ENCODE peak calls at places on chromosomes 1 and 21, in ten cellular contexts. C is AG20443; M is progenitor cell of endocrine pancreas; B is neural crest cell; U is HEK293T; A is small intestine; P is astrocyte of the spinal cord; K is BJ; J is stimulated activated CD4-positive, alpha-beta T cell treated with anti-CD3 and anti-CD28 coated beads, Interleukin-4, amount 100 ng/mL, for 24 hours; Q is effector memory CD8-positive, alpha-beta T cell. N is an unnamed sample.

GRCh38 chr21:25842925-25843324 is 108.2 kb downstream of the GABPA start:
- DNase-seq in C (no peak), A (no peak), M (no peak), Q (no peak), B (no peak), U (no peak), J (no peak), K (no peak), P (no peak), N (no peak)

GRCh38 chr1:119000371-119001180 is 12.4 kb upstream of the TBX15 start:
- DNase-seq in M (no peak), Q (no peak), C (no peak), U (no peak), P (no peak), J (no peak), K (no peak), A (no peak), B (no peak), N (peak)

GRCh38 chr1:63987014-63987630 is 213.3 kb downstream of the ROR1 start:
- DNase-seq in B (no peak), U (no peak), A (no peak), K (no peak), C (peak), Q (no peak), P (peak), J (no peak), M (no peak), N (no peak)

GRCh38 chr1:16204634-16205332 is 7.7 kb downstream of the ARHGEF19 start:
- DNase-seq in M (no peak), Q (no peak), U (peak), C (no peak), B (no peak), J (no peak), A (no peak), K (no peak), P (no peak), N (no peak)

GRCh38 chr1:1092149-1092855 is 18.2 kb upstream of the RNF223 start:
- DNase-seq in J (no peak), B (no peak), C (peak), A (no peak), U (no peak), M (no peak), Q (no peak), K (no peak), P (no peak), N (no peak)

GRCh38 chr1:175804556-175804955 is 61.2 kb upstream of the TNR start:
- DNase-seq in J (no peak), P (no peak), B (no peak), C (no peak), A (no peak), K (no peak), Q (no peak), M (no peak), U (no peak), N (no peak)

GRCh38 chr1:51240096-51240495 is 4.0 kb downstream of the RNF11 start:
- DNase-seq in Q (no peak), A (peak), B (no peak), J (no peak), U (no peak), K (no peak), C (no peak), M (no peak), P (no peak), N (no peak)

GRCh38 chr21:35037384-35038105 is 11.6 kb downstream of the RUNX1 start:
- DNase-seq in A (no peak), M (no peak), B (no peak), C (no peak), Q (no peak), J (no peak), K (no peak), U (no peak), P (no peak), N (peak)

GRCh38 chr1:172566196-172566997 is 33.4 kb downstream of the SUCO start:
- DNase-seq in Q (no peak), J (no peak), P (no peak), A (no peak), C (no peak), B (no peak), U (no peak), K (no peak), M (no peak), N (no peak)

GRCh38 chr1:180163044-180163443 is 8.4 kb downstream of the QSOX1 start:
- DNase-seq in Q (no peak), J (no peak), A (no peak), B (no peak), K (no peak), U (no peak), C (no peak), P (no peak), M (no peak), N (no peak)

GRCh38 chr1:227351443-227351842 is 33.2 kb upstream of the CDC42BPA start:
- DNase-seq in Q (no peak), M (no peak), J (no peak), A (peak), P (peak), U (no peak), B (no peak), C (no peak), K (peak), N (no peak)

GRCh38 chr1:26387447-26387846 is 14.9 kb upstream of the ZNF683 start:
- DNase-seq in M (no peak), J (no peak), P (peak), U (no peak), K (no peak), B (no peak), Q (no peak), A (peak), C (no peak), N (no peak)

GRCh38 chr1:183023601-183024351 is 556 bp downstream of the LAMC1 start:
- DNase-seq in U (peak), K (no peak), P (peak), Q (no peak), J (peak), B (peak), A (peak), C (peak), M (peak), N (no peak)

GRCh38 chr1:29803486-29803885 is 567.2 kb downstream of the PTPRU start:
- DNase-seq in U (peak), J (no peak), B (no peak), P (no peak), C (peak), M (no peak), A (no peak), K (no peak), Q (no peak), N (peak)

GRCh38 chr1:71796044-71796443 is 486.3 kb downstream of the NEGR1 start:
- DNase-seq in B (no peak), C (no peak), A (no peak), Q (no peak), P (no peak), K (no peak), M (no peak), U (no peak), J (no peak), N (no peak)

GRCh38 chr1:246151796-246152434 is 355.2 kb downstream of the SMYD3 start:
- DNase-seq in P (peak), M (no peak), C (no peak), U (peak), A (no peak), Q (no peak), B (no peak), J (no peak), K (no peak), N (no peak)

GRCh38 chr1:11680270-11681070 is 478 bp downstream of the MAD2L2 start:
- DNase-seq in K (no peak), A (no peak), C (no peak), Q (no peak), M (no peak), B (no peak), J (no peak), P (no peak), U (peak), N (no peak)

GRCh38 chr1:36665478-36666080 is 182.9 kb upstream of the CSF3R start:
- DNase-seq in Q (no peak), P (no peak), U (no peak), K (no peak), M (no peak), B (no peak), A (no peak), J (no peak), C (no peak), N (no peak)

GRCh38 chr1:93723101-93723500 is 41.5 kb upstream of the BCAR3 start:
- DNase-seq in Q (no peak), A (no peak), B (peak), U (no peak), K (no peak), J (no peak), M (no peak), P (no peak), C (peak), N (no peak)

GRCh38 chr1:246827396-246827795 is 103.2 kb downstream of the SCCPDH start:
- DNase-seq in K (no peak), A (no peak), P (no peak), B (no peak), U (no peak), C (no peak), Q (no peak), M (no peak), J (no peak), N (no peak)

GRCh38 chr1:244460195-244460594 is 878 bp upstream of the CATSPERE start:
- DNase-seq in U (no peak), M (no peak), C (no peak), P (no peak), A (peak), Q (no peak), J (peak), K (no peak), B (no peak), N (no peak)

GRCh38 chr1:229059671-229060079 is 211.2 kb upstream of the RAB4A start:
- DNase-seq in A (peak), C (peak), Q (no peak), K (no peak), P (peak), M (no peak), J (no peak), U (no peak), B (no peak), N (no peak)

GRCh38 chr1:3294450-3294849 is 160.0 kb upstream of the ARHGEF16 start:
- DNase-seq in J (no peak), U (no peak), C (no peak), B (no peak), K (no peak), A (no peak), M (no peak), Q (no peak), P (no peak), N (no peak)

GRCh38 chr1:101112051-101112770 is 86.6 kb upstream of the DPH5 start:
- DNase-seq in A (peak), K (no peak), J (peak), B (no peak), U (no peak), P (no peak), C (no peak), M (no peak), Q (peak), N (no peak)

GRCh38 chr1:221105578-221105977 is 226.3 kb downstream of the HLX start:
- DNase-seq in P (no peak), C (no peak), U (no peak), A (no peak), K (no peak), J (no peak), M (no peak), B (no peak), Q (no peak), N (no peak)

GRCh38 chr1:108050911-108051624 is 86.1 kb upstream of the VAV3 start:
- DNase-seq in M (no peak), B (no peak), A (no peak), C (no peak), K (no peak), Q (no peak), U (no peak), P (peak), J (peak), N (no peak)

GRCh38 chr1:96519851-96520281 is 201.7 kb upstream of the PTBP2 start:
- DNase-seq in U (no peak), C (no peak), K (no peak), M (no peak), P (peak), A (no peak), B (peak), J (no peak), Q (no peak), N (no peak)

GRCh38 chr1:182351790-182352364 is 39.7 kb downstream of the GLUL start:
- DNase-seq in P (no peak), B (no peak), U (no peak), Q (no peak), M (no peak), K (no peak), J (no peak), A (no peak), C (no peak), N (no peak)

GRCh38 chr1:118821801-118822200 is 166.3 kb downstream of the TBX15 start:
- DNase-seq in M (no peak), K (no peak), B (no peak), Q (no peak), U (no peak), C (peak), J (no peak), A (no peak), P (no peak), N (no peak)

GRCh38 chr1:33460947-33461629 is 11.4 kb upstream of the ZSCAN20 start:
- DNase-seq in P (no peak), J (no peak), K (no peak), M (no peak), A (no peak), B (no peak), Q (no peak), C (no peak), U (no peak), N (peak)

GRCh38 chr1:2601721-2602303 is 15.2 kb downstream of the PRXL2B start:
- DNase-seq in Q (no peak), B (no peak), J (no peak), K (no peak), P (no peak), M (no peak), U (no peak), C (no peak), A (no peak), N (no peak)

GRCh38 chr21:15058718-15059316 is 6.0 kb downstream of the NRIP1 start:
- DNase-seq in Q (no peak), J (no peak), A (peak), C (peak), U (no peak), B (no peak), P (peak), K (peak), M (no peak), N (no peak)

GRCh38 chr1:70487910-70488665 is 77.0 kb downstream of the CTH start:
- DNase-seq in Q (peak), A (peak), J (no peak), M (no peak), K (no peak), P (peak), U (peak), C (peak), B (peak), N (no peak)